ENCODE peak calls at places on chromosomes 7 and 10, in seven cellular contexts. M is colonic mucosa, T is transverse colon, F is cardiac muscle cell, B is H1, W is adrenal gland, C is fibroblast of villous mesenchyme. E is an unnamed sample.

GRCh38 chr10:74056081-74056818 is 58.3 kb downstream of the VCL start:
- DNase-seq in M (no peak), T (no peak), F (peak), B (no peak), W (peak), C (peak), E (no peak)

GRCh38 chr7:18610331-18610948 is 114.9 kb downstream of the HDAC9 start:
- DNase-seq in M (peak), T (no peak), F (peak), B (peak), W (no peak), C (peak), E (no peak)

GRCh38 chr10:131846224-131847101 is 54.3 kb upstream of the PPP2R2D start:
- DNase-seq in M (no peak), T (no peak), F (no peak), B (peak), W (peak), C (no peak), E (no peak)

GRCh38 chr10:120945801-120946302 is 94.7 kb downstream of the WDR11 start:
- DNase-seq in M (no peak), T (peak), F (no peak), B (no peak), W (peak), C (peak), E (no peak)

GRCh38 chr7:98341106-98341505 is 59.6 kb downstream of the BRI3 start:
- DNase-seq in M (no peak), T (no peak), F (no peak), B (no peak), W (no peak), C (peak), E (no peak)

GRCh38 chr10:8283166-8283905 is 228.8 kb downstream of the GATA3 start:
- DNase-seq in M (no peak), T (no peak), F (no peak), B (no peak), W (no peak), C (no peak), E (no peak)

GRCh38 chr10:80530251-80530650 is 7.5 kb upstream of the SH2D4B start:
- DNase-seq in M (no peak), T (peak), F (no peak), B (no peak), W (peak), C (peak), E (no peak)

GRCh38 chr7:104252409-104253134 is 44.8 kb upstream of the ORC5 start:
- DNase-seq in M (no peak), T (no peak), F (no peak), B (no peak), W (no peak), C (no peak), E (no peak)

GRCh38 chr7:344608-344994 is 54.6 kb downstream of the FOXL3 start:
- DNase-seq in M (no peak), T (no peak), F (no peak), B (no peak), W (no peak), C (no peak), E (no peak)

GRCh38 chr10:93447970-93448369 is 34.2 kb downstream of the MYOF start:
- DNase-seq in M (no peak), T (no peak), F (no peak), B (no peak), W (no peak), C (no peak), E (no peak)

GRCh38 chr10:34316154-34316553 is 498.9 kb downstream of the PARD3 start:
- DNase-seq in M (no peak), T (no peak), F (no peak), B (no peak), W (no peak), C (no peak), E (no peak)

GRCh38 chr10:95795602-95796001 is 39.6 kb downstream of the ENTPD1 start:
- DNase-seq in M (no peak), T (no peak), F (no peak), B (no peak), W (no peak), C (no peak), E (no peak)

GRCh38 chr7:158080899-158081445 is 506.7 kb downstream of the PTPRN2 start:
- DNase-seq in M (no peak), T (no peak), F (no peak), B (no peak), W (no peak), C (no peak), E (no peak)

GRCh38 chr10:51462076-51462779 is 237.2 kb downstream of the CSTF2T start:
- DNase-seq in M (no peak), T (no peak), F (no peak), B (no peak), W (no peak), C (no peak), E (peak)

GRCh38 chr10:12221323-12222298 is 25.6 kb downstream of the CDC123 start:
- DNase-seq in M (no peak), T (no peak), F (no peak), B (no peak), W (no peak), C (peak), E (no peak)

GRCh38 chr10:78520737-78521430 is 487.2 kb downstream of the RPS24 start:
- DNase-seq in M (peak), T (no peak), F (peak), B (no peak), W (no peak), C (peak), E (no peak)

GRCh38 chr10:119466655-119467054 is 75.9 kb downstream of the RGS10 start:
- DNase-seq in M (no peak), T (no peak), F (no peak), B (no peak), W (no peak), C (no peak), E (no peak)

GRCh38 chr7:35648367-35648766 is 46.6 kb downstream of the HERPUD2 start:
- DNase-seq in M (no peak), T (no peak), F (no peak), B (no peak), W (no peak), C (peak), E (no peak)

GRCh38 chr10:74738985-74739567 is 87.3 kb upstream of the KAT6B start:
- DNase-seq in M (peak), T (peak), F (peak), B (peak), W (no peak), C (peak), E (no peak)

GRCh38 chr7:66336760-66337159 is 131.6 kb downstream of the TPST1 start:
- DNase-seq in M (no peak), T (no peak), F (no peak), B (no peak), W (no peak), C (no peak), E (no peak)

GRCh38 chr7:130872341-130872740 is 138.3 kb upstream of the KLF14 start:
- DNase-seq in M (no peak), T (no peak), F (no peak), B (no peak), W (no peak), C (no peak), E (no peak)

GRCh38 chr10:133313192-133313591 is 4.5 kb downstream of the ZNF511 start:
- DNase-seq in M (no peak), T (no peak), F (no peak), B (no peak), W (no peak), C (no peak), E (no peak)

GRCh38 chr10:5450605-5451384 is 38.4 kb downstream of the NET1 start:
- DNase-seq in M (no peak), T (no peak), F (no peak), B (no peak), W (no peak), C (no peak), E (no peak)

GRCh38 chr10:5449227-5449626 is 36.9 kb downstream of the NET1 start:
- DNase-seq in M (no peak), T (no peak), F (no peak), B (no peak), W (no peak), C (no peak), E (no peak)

GRCh38 chr10:5448333-5449048 is 36.1 kb downstream of the NET1 start:
- DNase-seq in M (no peak), T (no peak), F (no peak), B (no peak), W (no peak), C (no peak), E (no peak)

GRCh38 chr10:5447611-5448071 is 35.3 kb downstream of the NET1 start:
- DNase-seq in M (no peak), T (no peak), F (no peak), B (no peak), W (no peak), C (no peak), E (no peak)

GRCh38 chr10:5449823-5450222 is 37.5 kb downstream of the NET1 start:
- DNase-seq in M (no peak), T (no peak), F (no peak), B (no peak), W (no peak), C (peak), E (no peak)
- TF ChIP-seq CTCF in M (no peak), T (peak), F (peak), B (no peak), W (no peak), C (peak), E (peak)

GRCh38 chr7:74179935-74180604 is 5.9 kb downstream of the EIF4H start:
- DNase-seq in M (no peak), T (no peak), F (no peak), B (no peak), W (no peak), C (no peak), E (no peak)
- H3K4me3 ChIP-seq in M (no peak), T (no peak), F (no peak), B (no peak), W (no peak), C (no peak), E (no peak)

GRCh38 chr10:1107004-1107403 is 50.8 kb downstream of the WDR37 start:
- DNase-seq in M (no peak), T (no peak), F (no peak), B (no peak), W (no peak), C (no peak), E (no peak)

GRCh38 chr10:1102392-1102791 is 46.2 kb downstream of the WDR37 start:
- DNase-seq in M (no peak), T (no peak), F (no peak), B (no peak), W (no peak), C (no peak), E (no peak)

GRCh38 chr10:1102836-1103235 is 46.7 kb downstream of the WDR37 start:
- DNase-seq in M (no peak), T (no peak), F (no peak), B (no peak), W (no peak), C (no peak), E (no peak)

GRCh38 chr10:1103551-1103950 is 47.4 kb downstream of the WDR37 start:
- DNase-seq in M (no peak), T (no peak), F (no peak), B (no peak), W (no peak), C (no peak), E (no peak)

GRCh38 chr10:1104971-1105370 is 48.8 kb downstream of the WDR37 start:
- DNase-seq in M (no peak), T (no peak), F (no peak), B (no peak), W (no peak), C (no peak), E (no peak)
- TF ChIP-seq CTCF in M (no peak), T (no peak), F (no peak), B (no peak), W (no peak), C (no peak), E (no peak)

DNA sequence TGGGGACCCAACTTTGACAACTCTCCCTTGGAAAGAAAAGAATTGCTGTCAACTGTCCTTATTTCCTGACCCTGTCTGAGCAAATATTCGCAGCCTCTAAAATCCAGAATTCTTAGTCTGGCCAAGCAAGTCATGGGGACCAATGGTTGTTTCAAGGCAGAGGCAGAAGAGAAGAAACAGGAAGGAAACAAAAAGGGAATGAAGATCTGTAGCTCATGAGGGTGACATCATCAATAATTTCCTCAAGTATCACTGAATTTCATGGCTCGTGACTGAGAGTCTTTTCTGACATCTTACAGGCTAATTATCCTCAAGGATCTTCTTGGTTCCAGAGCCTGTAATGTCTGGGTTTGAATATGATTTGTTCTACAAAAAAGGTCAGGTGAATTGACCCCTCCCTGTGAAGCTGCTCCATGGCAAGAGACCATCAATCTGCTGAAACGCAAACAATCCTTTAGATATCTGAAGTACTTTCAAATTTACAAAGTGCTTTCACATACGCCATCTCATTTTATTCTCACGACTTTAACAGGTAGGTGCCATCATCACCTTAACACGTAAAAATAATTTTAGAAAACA is 5.8 kb downstream of the CDK6 start:
- DNase-seq in M (no peak), T (no peak), F (no peak), B (no peak), W (no peak), C (peak), E (no peak)
- H3K4me3 ChIP-seq in M (peak), T (no peak), F (no peak), B (no peak), W (peak), C (peak), E (no peak)

DNA sequence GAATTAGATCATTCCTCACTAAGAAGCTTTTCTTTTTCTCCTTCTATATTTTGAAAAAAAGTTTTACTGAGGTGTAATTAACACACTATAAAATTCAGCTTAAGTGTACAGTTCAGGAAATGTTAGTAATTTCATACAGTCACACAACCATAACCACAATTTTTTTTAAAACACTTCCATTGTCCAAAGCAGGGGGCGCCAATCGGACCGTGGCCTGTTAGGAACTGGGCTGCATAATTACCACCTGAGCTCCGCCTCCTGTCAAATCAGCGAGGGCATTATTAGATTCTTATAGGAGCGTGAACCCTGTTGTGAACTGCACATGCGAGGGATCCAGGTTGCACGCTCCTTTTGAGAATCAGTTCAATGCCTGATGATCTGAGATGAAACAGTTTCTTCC is 427.1 kb downstream of the TFEC start:
- DNase-seq in M (no peak), T (no peak), F (no peak), B (no peak), W (no peak), C (no peak), E (no peak)
- TF ChIP-seq CTCF in M (no peak), T (no peak), F (no peak), B (peak), W (no peak), C (no peak), E (no peak)

GRCh38 chr10:23693895-23694294 is 255.0 kb downstream of the OTUD1 start:
- DNase-seq in M (no peak), T (no peak), F (no peak), B (peak), W (no peak), C (no peak), E (no peak)

GRCh38 chr10:23694446-23694920 is 255.6 kb downstream of the OTUD1 start:
- DNase-seq in M (no peak), T (no peak), F (peak), B (peak), W (no peak), C (no peak), E (no peak)

GRCh38 chr10:23695825-23696420 is 257.0 kb downstream of the OTUD1 start:
- DNase-seq in M (no peak), T (no peak), F (no peak), B (peak), W (no peak), C (no peak), E (no peak)

GRCh38 chr10:23696476-23696875 is 257.6 kb downstream of the OTUD1 start:
- DNase-seq in M (no peak), T (no peak), F (no peak), B (no peak), W (no peak), C (no peak), E (no peak)

GRCh38 chr10:23694921-23695824 is 256.3 kb downstream of the OTUD1 start:
- DNase-seq in M (no peak), T (no peak), F (no peak), B (peak), W (no peak), C (no peak), E (no peak)
- H3K4me3 ChIP-seq in M (no peak), T (peak), F (peak), B (peak), W (peak), C (no peak), E (no peak)

GRCh38 chr7:44985033-44985695 is 6.3 kb upstream of the MYO1G start:
- DNase-seq in M (no peak), T (no peak), F (no peak), B (no peak), W (no peak), C (no peak), E (no peak)

GRCh38 chr7:44984478-44984758 is 5.6 kb upstream of the MYO1G start:
- DNase-seq in M (no peak), T (no peak), F (no peak), B (no peak), W (no peak), C (no peak), E (no peak)

GRCh38 chr7:44985900-44986217 is 7.0 kb upstream of the MYO1G start:
- DNase-seq in M (no peak), T (no peak), F (no peak), B (no peak), W (no peak), C (no peak), E (no peak)

GRCh38 chr7:44987996-44988395 is 9.2 kb upstream of the MYO1G start:
- DNase-seq in M (no peak), T (no peak), F (no peak), B (no peak), W (no peak), C (no peak), E (no peak)

DNA sequence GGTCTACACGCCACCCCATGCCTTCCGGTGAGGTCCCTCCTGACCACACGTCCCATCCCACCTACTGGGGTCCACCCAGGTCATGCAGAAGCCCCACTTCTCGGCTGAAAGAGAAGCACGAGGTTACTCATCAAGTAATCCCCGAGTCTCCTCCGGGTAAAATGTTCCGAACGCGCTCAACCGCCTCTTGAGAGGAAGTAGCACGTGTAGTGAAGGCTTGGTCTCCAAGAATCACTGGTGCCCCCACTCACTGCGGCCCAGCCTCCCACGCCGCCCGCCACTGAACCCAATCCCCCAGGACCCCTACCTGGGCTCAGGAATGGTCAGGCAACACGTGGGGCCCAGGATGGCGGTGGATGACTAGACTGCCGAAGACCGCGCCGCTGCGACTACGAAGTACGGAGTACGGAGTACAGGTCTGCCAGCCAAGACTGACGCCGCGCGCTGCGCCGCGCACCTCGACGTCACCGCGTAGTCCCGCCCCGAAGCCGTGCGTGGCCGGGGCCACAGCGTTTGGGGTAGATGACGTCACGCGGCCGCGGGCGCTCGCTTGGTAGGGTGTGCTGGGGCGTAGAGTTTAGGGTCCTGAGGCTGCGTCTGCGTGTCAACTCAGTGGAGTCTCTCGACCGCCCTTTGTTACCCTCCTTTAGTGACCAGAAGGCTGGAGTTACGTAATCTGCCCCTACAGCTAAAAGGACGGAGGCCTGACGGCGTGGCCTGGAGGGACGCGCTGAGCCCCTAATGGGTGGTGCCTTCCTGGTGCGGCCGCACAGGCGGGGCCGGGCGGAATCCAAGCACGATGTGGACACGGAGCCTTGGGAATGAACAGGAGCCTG is 7.6 kb upstream of the MYO1G start:
- DNase-seq in M (peak), T (peak), F (peak), B (peak), W (peak), C (peak), E (peak)
- TF ChIP-seq CTCF in M (no peak), T (no peak), F (no peak), B (no peak), W (no peak), C (no peak), E (no peak)

GRCh38 chr10:72348282-72348681 is 6.4 kb downstream of the DNAJB12 start:
- DNase-seq in M (no peak), T (no peak), F (no peak), B (no peak), W (no peak), C (no peak), E (no peak)

GRCh38 chr10:72353028-72353962 is 1.4 kb downstream of the DNAJB12 start:
- DNase-seq in M (no peak), T (no peak), F (peak), B (no peak), W (peak), C (peak), E (no peak)

GRCh38 chr10:72344932-72345331 is 9.8 kb downstream of the DNAJB12 start:
- DNase-seq in M (no peak), T (no peak), F (no peak), B (no peak), W (no peak), C (no peak), E (no peak)

GRCh38 chr10:72351479-72351878 is 3.2 kb downstream of the DNAJB12 start:
- DNase-seq in M (no peak), T (no peak), F (no peak), B (no peak), W (peak), C (no peak), E (no peak)

DNA sequence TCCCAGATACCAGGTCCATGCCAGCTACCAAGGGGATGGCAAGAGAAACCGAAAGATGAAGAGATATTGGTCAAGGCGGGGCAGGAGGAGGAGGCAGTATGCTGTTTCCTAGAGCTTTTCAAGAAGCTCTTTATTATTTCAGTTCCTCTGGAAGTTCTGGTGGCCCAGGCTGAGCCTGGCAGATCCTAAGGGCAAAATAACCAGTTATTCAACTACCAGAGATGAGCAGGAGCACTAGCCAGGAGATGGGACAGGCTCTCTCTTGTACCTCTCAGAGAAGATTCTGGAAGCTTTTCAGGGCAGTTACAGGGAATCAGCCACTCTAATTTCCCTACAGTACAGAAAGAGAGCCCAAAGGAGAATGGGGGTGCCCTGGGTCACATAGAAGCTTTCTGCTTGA is 5.3 kb downstream of the DNAJB12 start:
- DNase-seq in M (no peak), T (no peak), F (no peak), B (no peak), W (no peak), C (no peak), E (no peak)
- H3K4me3 ChIP-seq in M (no peak), T (no peak), F (no peak), B (no peak), W (no peak), C (no peak), E (no peak)